ENCODE peak calls at places on chromosomes 16 and 17, in five cellular contexts. V is prostate gland; N is naive thymus-derived CD4-positive, alpha-beta T cell; X is dorsolateral prefrontal cortex; E is stomach. A is an unnamed sample.

GRCh38 chr17:77256710-77257109 is 115.9 kb downstream of the SEC14L1 start:
- DNase-seq in V (no peak), N (no peak), X (no peak), E (no peak), A (no peak)

GRCh38 chr16:85645021-85645589 is 32.0 kb downstream of the GSE1 start:
- DNase-seq in V (no peak), N (no peak), X (no peak), E (peak), A (no peak)

GRCh38 chr16:12017583-12017982 is 41.0 kb downstream of the SNX29 start:
- DNase-seq in V (no peak), N (no peak), X (no peak), E (no peak), A (peak)

GRCh38 chr17:18026408-18026776 is 12.6 kb downstream of the ATPAF2 start:
- DNase-seq in V (no peak), N (no peak), X (peak), E (no peak), A (peak)

GRCh38 chr17:28199115-28199514 is 119.9 kb upstream of the TMEM97 start:
- DNase-seq in V (no peak), N (no peak), X (no peak), E (no peak), A (no peak)

GRCh38 chr16:89134269-89134668 is 37.3 kb upstream of the CDH15 start:
- DNase-seq in V (no peak), N (no peak), X (no peak), E (no peak), A (no peak)

GRCh38 chr16:29124828-29125227 is 140.0 kb downstream of the LAT start:
- DNase-seq in V (no peak), N (no peak), X (no peak), E (no peak), A (no peak)

GRCh38 chr16:47483616-47484015 is 22.5 kb downstream of the PHKB start:
- DNase-seq in V (no peak), N (no peak), X (no peak), E (no peak), A (no peak)

GRCh38 chr17:5485270-5486205 is at the start of gene DERL2:
- DNase-seq in V (peak), N (no peak), X (no peak), E (no peak), A (peak)

GRCh38 chr16:68292425-68292824 is 18.3 kb downstream of the SLC7A6OS start:
- DNase-seq in V (no peak), N (no peak), X (no peak), E (no peak), A (no peak)

GRCh38 chr16:78869492-78869891 is 731.0 kb downstream of the MAF start:
- DNase-seq in V (no peak), N (no peak), X (no peak), E (no peak), A (no peak)

GRCh38 chr17:68200689-68201424 is 47.0 kb upstream of the AMZ2 start:
- DNase-seq in V (peak), N (peak), X (peak), E (peak), A (peak)
- H3K4me3 ChIP-seq in V (peak), N (peak), X (peak), E (peak), A (peak)

GRCh38 chr17:82560802-82561428 is 41.4 kb downstream of the FOXK2 start:
- DNase-seq in V (no peak), N (no peak), X (no peak), E (no peak), A (no peak)

GRCh38 chr17:82566129-82566995 is 46.8 kb downstream of the FOXK2 start:
- DNase-seq in V (no peak), N (no peak), X (no peak), E (no peak), A (no peak)

GRCh38 chr17:82565551-82565950 is 46.0 kb downstream of the FOXK2 start:
- DNase-seq in V (no peak), N (no peak), X (no peak), E (no peak), A (no peak)

GRCh38 chr17:82561429-82562035 is 42.0 kb downstream of the FOXK2 start:
- DNase-seq in V (no peak), N (no peak), X (peak), E (no peak), A (no peak)

GRCh38 chr17:82563318-82563717 is 43.8 kb downstream of the FOXK2 start:
- DNase-seq in V (no peak), N (no peak), X (no peak), E (no peak), A (no peak)
- H3K27ac ChIP-seq in V (no peak), N (no peak), X (no peak), E (no peak), A (no peak)

DNA sequence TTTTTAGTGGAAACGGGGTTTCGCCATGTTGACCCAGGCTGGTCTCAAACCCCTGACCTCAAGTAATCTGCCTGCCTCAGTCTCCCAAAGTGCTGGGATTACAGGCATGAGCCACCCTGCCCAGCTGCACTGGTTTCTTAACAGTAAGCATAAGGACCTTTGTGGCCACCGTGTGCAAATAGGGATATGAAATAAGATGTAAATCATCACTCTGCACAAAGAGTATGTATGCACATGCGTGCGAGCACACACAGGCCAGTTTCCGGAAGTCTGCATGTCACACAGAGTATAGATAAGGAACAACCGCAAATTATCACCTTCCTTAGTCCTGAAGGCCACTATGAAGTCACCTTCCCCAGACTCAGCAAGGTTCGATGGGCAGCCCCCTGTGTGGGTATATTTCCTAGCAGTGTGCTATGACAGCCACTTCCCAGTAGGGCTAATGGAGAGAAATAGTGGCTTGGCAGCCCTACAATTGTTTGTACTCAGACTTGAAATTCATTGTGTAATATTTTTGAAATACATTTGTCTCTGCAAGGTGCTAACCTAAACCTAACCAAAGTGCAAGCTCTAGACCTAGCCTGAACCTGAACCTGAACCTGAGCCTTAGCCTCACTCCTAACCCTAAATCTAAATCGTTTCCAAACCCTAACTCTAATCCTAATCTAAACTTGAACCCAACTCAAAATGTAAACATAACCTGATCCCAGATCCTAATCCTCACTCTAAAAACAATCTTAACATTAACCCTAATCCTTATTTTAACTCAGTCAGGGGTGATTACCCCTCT is 48.4 kb upstream of the SKAP1 start:
- DNase-seq in V (no peak), N (no peak), X (no peak), E (no peak), A (peak)
- H3K4me3 ChIP-seq in V (no peak), N (no peak), X (no peak), E (no peak), A (no peak)

DNA sequence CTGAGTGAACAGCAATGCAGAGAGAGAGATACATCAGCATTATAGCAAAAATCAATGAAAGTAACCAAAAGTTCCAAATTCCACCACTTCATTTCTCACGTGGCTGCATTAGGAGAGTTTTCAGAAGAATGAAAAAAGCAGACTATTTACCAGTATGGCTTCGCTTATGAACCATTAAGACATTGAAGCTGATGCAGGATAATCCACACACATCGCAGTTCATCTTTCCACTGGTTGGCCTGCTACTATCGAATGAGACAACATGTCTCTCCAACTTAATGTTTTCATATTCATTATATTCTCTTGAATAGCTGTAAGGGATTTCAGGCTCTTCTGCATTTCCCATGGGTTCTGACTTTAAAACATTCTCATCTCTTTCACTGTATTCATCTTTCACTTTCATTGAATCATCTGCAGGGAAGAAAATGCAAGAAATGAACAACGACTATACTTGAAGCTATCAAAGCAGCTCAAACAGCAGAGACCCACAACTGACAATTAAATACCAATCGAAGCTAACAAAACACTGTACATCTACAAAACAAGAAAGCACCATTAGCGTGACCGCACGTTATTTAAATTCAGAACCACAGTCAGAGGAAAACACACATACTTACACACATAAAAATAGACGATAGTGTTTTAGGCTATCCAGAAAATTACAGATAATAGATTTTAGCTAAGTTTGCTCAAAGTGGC is 54.9 kb downstream of the GRB7 start:
- DNase-seq in V (no peak), N (no peak), X (no peak), E (no peak), A (no peak)
- H3K27ac ChIP-seq in V (no peak), N (peak), X (peak), E (no peak), A (no peak)

GRCh38 chr16:30185141-30185682 is 1.8 kb downstream of the CORO1A start:
- DNase-seq in V (no peak), N (no peak), X (no peak), E (no peak), A (no peak)
- H3K4me3 ChIP-seq in V (peak), N (peak), X (peak), E (peak), A (no peak)

DNA sequence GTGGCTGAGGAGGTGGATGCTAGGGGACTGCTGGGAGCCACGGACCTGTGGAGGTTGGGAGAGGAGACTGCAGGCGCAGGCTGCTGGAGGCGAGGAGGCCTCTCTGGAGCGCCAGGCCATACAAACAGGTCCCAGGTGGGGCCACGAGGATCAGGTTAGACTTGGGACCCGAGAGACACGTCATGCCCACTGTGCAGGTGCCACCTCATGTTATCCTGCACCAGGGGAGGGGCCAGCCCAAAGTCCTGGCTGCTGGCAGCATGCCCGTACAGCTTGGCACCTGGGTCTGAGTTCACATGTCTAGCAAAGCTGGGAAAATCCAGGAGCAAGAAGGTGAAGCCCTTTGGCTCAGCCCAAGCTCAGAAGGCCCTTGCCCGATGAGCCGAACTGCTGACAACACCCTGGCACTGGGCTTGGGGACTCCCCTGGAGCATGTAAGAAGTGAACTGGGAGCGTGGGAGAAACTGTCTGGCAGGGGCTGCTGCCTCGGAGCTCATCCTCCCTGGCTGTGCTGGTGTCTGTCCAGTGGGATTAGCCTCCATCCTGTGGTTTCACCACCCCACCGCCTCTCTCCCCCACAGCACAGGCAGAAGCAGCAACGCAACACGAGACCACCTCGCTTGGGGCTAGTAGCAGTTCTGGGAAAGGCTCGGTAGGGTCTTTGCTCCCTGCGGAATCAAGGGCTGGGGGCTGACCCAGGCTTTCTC is 5.3 kb downstream of the ARHGDIA start:
- DNase-seq in V (no peak), N (no peak), X (peak), E (peak), A (peak)
- H3K27ac ChIP-seq in V (no peak), N (no peak), X (no peak), E (peak), A (peak)

DNA sequence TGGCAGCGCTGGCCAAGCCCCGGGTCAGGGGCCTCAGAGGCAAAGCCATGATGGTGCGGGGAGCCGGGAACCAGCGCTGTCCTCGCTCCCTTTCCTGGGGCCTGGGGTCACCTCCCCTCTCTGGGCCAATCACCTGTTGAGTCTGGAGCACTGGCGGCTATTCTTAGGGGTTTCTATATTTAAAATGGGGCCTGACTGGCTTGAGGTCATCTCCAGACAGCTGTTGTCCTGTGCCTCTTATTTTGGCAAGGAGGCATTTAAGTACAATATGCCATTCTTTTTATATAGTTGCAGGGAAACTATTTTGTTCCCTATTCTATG is at the start of gene COX6A2:
- DNase-seq in V (no peak), N (no peak), X (no peak), E (no peak), A (no peak)
- H3K4me3 ChIP-seq in V (peak), N (no peak), X (peak), E (peak), A (peak)

GRCh38 chr17:2171725-2172446 is 117.0 kb downstream of the HIC1 start:
- DNase-seq in V (peak), N (no peak), X (peak), E (peak), A (peak)
- H3K27ac ChIP-seq in V (peak), N (no peak), X (peak), E (peak), A (peak)

DNA sequence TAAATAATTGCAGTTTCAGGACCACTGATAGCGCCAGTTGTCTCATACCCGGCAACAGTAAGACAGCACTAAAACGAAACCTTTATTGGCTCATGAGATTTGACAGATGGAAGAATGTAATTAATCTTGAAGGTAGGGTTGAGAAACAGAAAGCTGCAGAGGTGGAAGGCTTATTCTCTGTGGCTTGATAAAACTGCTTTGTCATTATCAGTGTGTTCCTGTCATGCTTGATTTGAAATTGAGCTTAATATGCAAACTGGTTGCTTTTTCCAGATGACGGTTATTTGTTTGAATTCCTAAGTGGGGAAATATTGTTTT is 1.3 kb downstream of the ATP6V0A1 start:
- DNase-seq in V (no peak), N (peak), X (no peak), E (no peak), A (peak)
- H3K4me3 ChIP-seq in V (peak), N (peak), X (peak), E (peak), A (peak)

DNA sequence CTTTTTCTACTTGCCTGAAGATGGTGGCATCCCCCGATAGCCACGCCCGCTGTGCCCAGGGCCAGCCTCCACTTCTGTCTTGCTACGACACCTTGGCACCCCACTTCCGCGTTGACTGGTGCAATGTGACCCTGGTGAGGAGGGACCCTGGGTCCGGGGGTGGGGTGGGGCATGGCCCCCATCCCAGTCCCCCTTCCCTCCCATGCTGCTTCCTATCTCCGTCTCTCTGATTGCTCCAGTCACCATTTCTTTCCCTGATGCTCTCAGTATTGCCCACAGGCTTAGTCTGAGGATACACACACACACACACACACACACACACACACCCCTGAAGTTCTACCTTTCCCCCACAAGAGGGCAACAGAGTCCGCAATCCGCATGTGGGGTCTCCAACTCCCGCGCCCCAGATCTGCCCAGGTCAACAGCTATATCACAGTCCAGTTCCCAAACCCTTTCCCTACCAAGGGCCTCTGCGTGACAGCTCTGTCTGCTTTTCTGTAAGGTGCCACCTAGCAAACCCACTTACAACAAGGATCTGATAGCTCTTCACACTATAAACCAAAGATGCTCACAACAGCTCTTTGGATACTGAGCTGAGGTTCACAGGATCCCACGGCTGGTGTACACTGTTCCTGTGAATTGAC is 3.4 kb downstream of the SGCA start:
- DNase-seq in V (no peak), N (peak), X (no peak), E (no peak), A (peak)
- H3K27ac ChIP-seq in V (no peak), N (peak), X (no peak), E (no peak), A (peak)

A was measured in GM23248.